ENCODE peak calls at places on chromosomes 7 and 10, in six cellular contexts. K is WERI-Rb-1, J is foreskin fibroblast, X is upper lobe of right lung, E is mammary epithelial cell, H is hepatocyte. T is an unnamed sample.

GRCh38 chr10:43943825-43944360 is 295.2 kb upstream of the ZNF32 start:
- DNase-seq in J (no peak), H (no peak), X (peak), K (no peak), E (no peak), T (no peak)

GRCh38 chr10:77828376-77828775 is 98.2 kb downstream of the DLG5 start:
- DNase-seq in K (no peak), E (no peak), J (no peak), H (no peak), X (no peak), T (no peak)

GRCh38 chr10:112208981-112209380 is 25.4 kb upstream of the GPAM start:
- DNase-seq in E (no peak), K (no peak), H (no peak), X (no peak), J (no peak), T (peak)

GRCh38 chr10:59894114-59894513 is 12.2 kb downstream of the CCDC6 start:
- DNase-seq in E (peak), H (no peak), J (peak), K (no peak), X (peak), T (peak)

GRCh38 chr7:132785861-132786260 is 209.6 kb upstream of the PLXNA4 start:
- DNase-seq in X (no peak), H (no peak), E (no peak), K (no peak), J (no peak), T (no peak)

GRCh38 chr7:143230602-143231457 is 9.0 kb downstream of the TAS2R40 start:
- DNase-seq in K (no peak), E (no peak), X (no peak), H (no peak), J (no peak), T (no peak)

GRCh38 chr7:132095111-132095765 is 481.0 kb downstream of the PLXNA4 start:
- DNase-seq in H (no peak), X (no peak), K (no peak), E (no peak), J (no peak), T (no peak)

GRCh38 chr10:18523025-18523424 is 128.4 kb downstream of the NSUN6 start:
- DNase-seq in X (no peak), H (no peak), E (peak), K (no peak), J (peak), T (peak)

GRCh38 chr10:2938869-2939268 is 128.5 kb upstream of the PFKP start:
- DNase-seq in K (no peak), J (no peak), H (no peak), E (no peak), X (no peak), T (no peak)

GRCh38 chr7:94303736-94304135 is 91.0 kb upstream of the COL1A2 start:
- DNase-seq in E (no peak), H (peak), K (no peak), X (no peak), J (peak), T (peak)

GRCh38 chr7:71198887-71199286 is 66.9 kb downstream of the GALNT17 start:
- DNase-seq in X (no peak), K (no peak), E (no peak), H (peak), J (no peak), T (no peak)

GRCh38 chr10:127278001-127278400 is 81.6 kb upstream of the INSYN2A start:
- DNase-seq in H (no peak), X (no peak), E (no peak), J (peak), K (no peak), T (peak)

GRCh38 chr10:53601260-53601875 is 828.8 kb upstream of the MBL2 start:
- DNase-seq in J (peak), K (no peak), E (peak), X (no peak), H (peak), T (peak)

GRCh38 chr7:137754076-137754851 is 92.5 kb downstream of the DGKI start:
- DNase-seq in X (no peak), K (no peak), E (no peak), H (no peak), J (peak), T (peak)

GRCh38 chr7:158393926-158394625 is 193.5 kb downstream of the PTPRN2 start:
- DNase-seq in J (no peak), X (peak), H (no peak), E (no peak), K (no peak), T (no peak)

GRCh38 chr10:130983749-130984148 is 327.8 kb downstream of the TCERG1L start:
- DNase-seq in X (no peak), K (no peak), J (no peak), E (no peak), H (no peak), T (no peak)

GRCh38 chr7:40571796-40572195 is 437.0 kb downstream of the SUGCT start:
- DNase-seq in H (no peak), E (peak), K (no peak), X (no peak), J (peak), T (peak)

GRCh38 chr10:70459061-70459770 is 17.7 kb upstream of the NODAL start:
- DNase-seq in K (no peak), J (no peak), X (no peak), E (no peak), H (no peak), T (no peak)

GRCh38 chr7:43847496-43847895 is 21.8 kb downstream of the MRPS24 start:
- DNase-seq in X (no peak), H (no peak), J (no peak), K (no peak), E (no peak), T (peak)

GRCh38 chr7:118627467-118627866 is 403.0 kb downstream of the ANKRD7 start:
- DNase-seq in E (no peak), J (no peak), K (no peak), X (no peak), H (no peak), T (no peak)

GRCh38 chr10:47384148-47384921 is at the start of gene ZNF488:
- DNase-seq in K (peak), E (peak), X (peak), J (peak), H (peak), T (peak)

GRCh38 chr7:112290065-112290464 is 83.6 kb downstream of the ZNF277 start:
- DNase-seq in E (peak), K (no peak), H (no peak), X (no peak), J (peak), T (peak)

GRCh38 chr10:73413528-73414229 is at the start of gene ANXA7:
- DNase-seq in E (peak), K (peak), H (peak), X (peak), J (peak), T (peak)

GRCh38 chr7:139118234-139118802 is 8.8 kb upstream of the ZC3HAV1 start:
- DNase-seq in K (no peak), E (peak), X (no peak), H (no peak), J (peak), T (peak)

GRCh38 chr7:33707427-33707826 is 197.9 kb upstream of the BMPER start:
- DNase-seq in J (no peak), X (no peak), H (no peak), K (no peak), E (no peak), T (no peak)

GRCh38 chr10:121113385-121113696 is 262.2 kb downstream of the WDR11 start:
- DNase-seq in J (no peak), X (no peak), K (no peak), H (peak), E (peak), T (peak)

GRCh38 chr7:129553861-129554530 is 51.7 kb downstream of the SMKR1 start:
- DNase-seq in E (no peak), H (no peak), K (no peak), J (peak), X (no peak), T (peak)

GRCh38 chr7:18384491-18385143 is 110.9 kb upstream of the HDAC9 start:
- DNase-seq in J (no peak), H (no peak), X (no peak), K (no peak), E (no peak), T (peak)

GRCh38 chr10:87038286-87038717 is 18.2 kb downstream of the FAM25A start:
- DNase-seq in K (no peak), E (no peak), J (no peak), X (no peak), H (no peak), T (no peak)

GRCh38 chr7:117338020-117338419 is 15.2 kb upstream of the WNT2 start:
- DNase-seq in K (no peak), J (peak), X (no peak), E (no peak), H (no peak), T (no peak)

GRCh38 chr7:139708541-139708940 is 69.3 kb downstream of the HIPK2 start:
- DNase-seq in J (no peak), X (no peak), K (no peak), H (no peak), E (no peak), T (no peak)

GRCh38 chr10:29955308-29955935 is 104.0 kb downstream of the JCAD start:
- DNase-seq in E (peak), H (no peak), X (no peak), K (no peak), J (peak), T (peak)

GRCh38 chr10:53314856-53315255 is 542.3 kb upstream of the MBL2 start:
- DNase-seq in K (no peak), J (peak), H (peak), E (peak), X (no peak), T (peak)

GRCh38 chr10:1552881-1553595 is 184.3 kb downstream of the ADARB2 start:
- DNase-seq in E (no peak), H (no peak), K (no peak), X (no peak), J (no peak), T (no peak)

DNA sequence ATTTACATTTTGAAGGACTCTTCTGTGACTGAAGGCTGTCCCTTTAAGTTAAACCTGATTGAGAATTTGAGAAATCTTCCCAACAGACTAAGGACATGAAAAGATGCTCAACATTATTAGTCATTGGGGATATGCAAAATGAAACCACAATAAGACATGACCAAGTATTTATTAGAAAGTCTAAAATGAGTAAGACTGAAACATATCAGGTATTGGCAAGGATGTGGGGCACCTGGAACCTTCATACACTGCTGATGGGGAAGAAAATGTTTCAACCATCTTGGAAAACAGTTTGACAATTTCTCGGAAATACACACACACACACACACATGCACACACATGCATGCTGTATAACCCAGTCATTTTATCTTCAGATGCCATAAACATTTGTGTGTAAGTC is 132.1 kb upstream of the CDK6 start:
- DNase-seq in K (no peak), X (no peak), J (no peak), H (no peak), E (peak), T (no peak)
- TF ChIP-seq CTCF in K (no peak), X (no peak), J (no peak), H (no peak), E (no peak), T (no peak)

DNA sequence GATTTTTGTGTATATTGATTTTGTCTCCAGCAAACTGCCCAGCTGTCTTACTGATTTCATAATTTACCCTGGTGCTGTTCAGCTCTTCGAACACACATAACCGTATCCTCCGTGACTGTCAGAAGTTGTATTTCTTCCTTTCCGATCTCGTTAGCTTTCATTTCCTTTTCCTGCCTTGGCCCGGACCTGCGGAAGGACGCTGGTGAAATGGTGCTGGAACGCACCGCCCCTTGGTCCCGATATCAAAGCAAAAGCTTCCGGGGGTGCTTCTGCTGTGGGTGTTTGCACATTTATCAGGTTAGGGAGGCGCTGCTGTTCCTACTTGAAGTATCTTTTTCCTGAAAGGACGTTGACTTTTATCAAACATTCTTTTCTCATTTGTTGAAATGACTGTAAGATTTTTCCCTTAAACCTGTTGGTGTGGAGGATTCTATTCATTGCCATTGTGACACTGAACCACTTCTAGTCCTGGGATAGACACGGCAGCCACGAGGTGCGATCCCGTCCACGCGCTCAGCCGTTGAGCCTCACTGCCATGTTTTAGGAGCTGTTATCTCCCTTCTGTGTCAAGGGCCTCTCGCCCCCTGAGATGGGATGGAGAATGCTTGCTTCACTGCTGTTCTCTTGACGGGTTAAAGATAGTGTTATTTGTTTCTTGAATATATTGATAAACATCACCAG is 72.6 kb downstream of the FOXL3 start:
- DNase-seq in J (peak), H (no peak), K (no peak), X (peak), E (no peak), T (no peak)
- TF ChIP-seq CTCF in J (no peak), H (no peak), K (no peak), X (no peak), E (no peak), T (no peak)

GRCh38 chr10:102431452-102432124 is 786 bp downstream of the CUEDC2 start:
- DNase-seq in K (peak), J (peak), X (no peak), E (no peak), H (peak), T (no peak)
- TF ChIP-seq CTCF in K (no peak), J (no peak), X (no peak), E (no peak), H (no peak), T (no peak)

GRCh38 chr10:101065479-101066145 is 3.8 kb downstream of the KAZALD1 start:
- DNase-seq in J (peak), E (no peak), H (no peak), X (no peak), K (peak), T (no peak)

GRCh38 chr10:101066890-101067355 is 5.1 kb downstream of the KAZALD1 start:
- DNase-seq in E (no peak), H (peak), K (peak), X (no peak), J (peak), T (no peak)

GRCh38 chr10:101064415-101065030 is 2.7 kb downstream of the KAZALD1 start:
- DNase-seq in X (no peak), J (no peak), E (no peak), H (no peak), K (no peak), T (no peak)

GRCh38 chr10:101067356-101068083 is 5.7 kb downstream of the KAZALD1 start:
- DNase-seq in H (peak), E (peak), K (peak), X (peak), J (peak), T (peak)

GRCh38 chr10:101066146-101066889 is 4.5 kb downstream of the KAZALD1 start:
- DNase-seq in X (peak), E (peak), K (peak), H (peak), J (peak), T (no peak)
- TF ChIP-seq CTCF in X (peak), E (peak), K (peak), H (peak), J (peak), T (peak)

DNA sequence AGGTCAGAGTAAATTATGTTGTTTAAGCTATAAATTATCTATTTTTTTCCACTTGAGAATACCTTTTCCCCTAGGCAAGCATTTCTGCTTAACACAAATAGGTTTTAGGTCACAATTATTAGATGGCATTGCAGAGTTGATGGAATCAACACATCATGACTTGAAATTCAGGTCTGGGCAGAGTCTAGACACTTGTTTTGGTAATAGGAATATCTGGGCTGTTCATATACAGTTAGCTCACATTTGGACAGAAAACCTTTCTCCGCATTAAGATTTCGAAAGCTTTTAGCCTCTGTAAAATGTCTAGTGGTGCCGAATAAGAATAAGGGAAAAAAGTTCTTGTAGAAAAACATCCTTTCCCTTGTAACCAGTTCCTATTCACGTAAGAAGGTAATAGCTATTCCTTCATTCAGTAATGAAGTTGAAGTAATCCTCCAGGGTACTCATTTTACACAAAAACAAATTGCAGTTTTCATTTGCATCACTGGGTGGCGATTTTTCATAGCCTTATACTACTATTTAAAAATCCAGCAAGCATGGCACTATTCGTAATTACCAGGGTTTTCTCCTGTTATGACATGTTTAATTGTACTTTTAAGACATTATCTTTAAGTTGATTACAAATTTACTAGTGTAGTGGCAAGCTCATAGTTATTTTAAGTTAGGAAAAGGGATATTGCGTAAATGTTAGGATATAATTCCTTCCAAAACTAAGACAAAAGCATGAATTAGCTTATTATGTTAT is 37.0 kb downstream of the RPA3 start:
- DNase-seq in J (peak), E (peak), H (peak), X (no peak), K (peak), T (peak)
- TF ChIP-seq CTCF in J (peak), E (peak), H (peak), X (peak), K (peak), T (peak)

GRCh38 chr10:24950439-24950838 is 2.0 kb downstream of the PRTFDC1 start:
- DNase-seq in H (no peak), E (no peak), X (no peak), K (no peak), J (no peak), T (no peak)

GRCh38 chr10:24949616-24950015 is 2.8 kb downstream of the PRTFDC1 start:
- DNase-seq in K (no peak), H (no peak), E (no peak), X (no peak), J (peak), T (no peak)

GRCh38 chr10:24947304-24948097 is 4.9 kb downstream of the PRTFDC1 start:
- DNase-seq in H (no peak), J (peak), E (peak), K (no peak), X (no peak), T (peak)

GRCh38 chr10:24944512-24945255 is 7.7 kb downstream of the PRTFDC1 start:
- DNase-seq in K (peak), E (peak), J (peak), X (no peak), H (peak), T (peak)
- TF ChIP-seq CTCF in K (no peak), E (peak), J (no peak), X (no peak), H (peak), T (no peak)

DNA sequence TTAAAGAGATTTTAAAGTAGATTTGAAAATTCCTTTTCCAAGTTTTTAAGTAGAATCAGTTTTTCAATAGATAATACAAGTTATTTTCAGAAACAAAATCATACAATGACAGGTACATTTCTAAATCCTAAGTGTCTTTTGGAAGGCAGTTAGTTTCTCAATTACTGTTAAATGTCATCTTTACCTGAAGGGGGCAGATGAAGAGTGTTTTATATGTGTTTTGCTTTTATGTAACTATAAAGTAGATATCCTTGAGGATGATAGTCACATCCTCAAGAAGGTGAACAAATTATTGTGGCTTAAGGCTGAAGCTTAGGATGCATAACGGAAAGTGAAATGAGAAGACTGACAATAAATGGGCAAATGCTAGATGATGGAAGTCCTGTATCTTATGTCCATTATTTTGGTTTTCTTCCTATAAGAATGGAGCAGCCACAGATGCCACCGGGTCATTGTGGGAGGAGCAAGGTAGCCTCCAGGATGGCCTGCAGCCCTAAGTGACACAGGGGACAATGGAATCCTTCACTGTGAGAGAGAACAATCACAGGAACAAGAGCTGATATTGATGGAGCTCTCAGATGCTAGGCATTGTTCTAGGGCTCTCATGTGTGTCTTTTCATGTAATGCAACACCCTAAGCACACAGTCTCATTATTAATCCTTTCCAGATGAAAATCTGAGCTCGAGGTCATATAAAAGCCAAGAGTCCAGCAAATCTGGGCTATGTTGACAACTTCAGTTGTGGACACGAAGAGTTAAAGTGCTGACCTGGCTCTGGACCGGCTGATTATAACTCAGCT is 14.1 kb upstream of the MKX start:
- DNase-seq in J (no peak), E (no peak), X (no peak), K (no peak), H (no peak), T (no peak)
- TF ChIP-seq CTCF in J (no peak), E (peak), X (peak), K (no peak), H (no peak), T (peak)